ENCODE peak calls at places on chromosomes 13 and 19, in five cellular contexts. One of them, this sample, is unnamed.

GRCh38 chr19:58000677-58001076 is 1.9 kb downstream of the ZNF606 start:
- DNase-seq in fibroblast of lung: no peak
- DNase-seq in M059J: no peak
- DNase-seq in stimulated activated CD8-positive, alpha-beta memory T cell treated with anti-CD3 and anti-CD28 coated beads, Interleukin-7, amount 100 ng/mL, for 4 hours: no peak
- DNase-seq in NCI-H1105 treated with DMSO at 0.1 percent for 48 hours: no peak
- DNase-seq in this sample: no peak

GRCh38 chr19:9878511-9879196 is 43.5 kb downstream of the PIN1 start:
- DNase-seq in M059J: peak; percentile 38
- DNase-seq in stimulated activated CD8-positive, alpha-beta memory T cell treated with anti-CD3 and anti-CD28 coated beads, Interleukin-7, amount 100 ng/mL, for 4 hours: no peak
- DNase-seq in fibroblast of lung: no peak
- DNase-seq in NCI-H1105 treated with DMSO at 0.1 percent for 48 hours: no peak
- DNase-seq in this sample: no peak

GRCh38 chr13:27450921-27451461 is 627 bp upstream of the MTIF3 start:
- DNase-seq in NCI-H1105 treated with DMSO at 0.1 percent for 48 hours: peak; percentile 5
- DNase-seq in fibroblast of lung: peak; percentile 51
- DNase-seq in M059J: peak; percentile 71
- DNase-seq in stimulated activated CD8-positive, alpha-beta memory T cell treated with anti-CD3 and anti-CD28 coated beads, Interleukin-7, amount 100 ng/mL, for 4 hours: peak; percentile 16
- DNase-seq in this sample: no peak

GRCh38 chr13:49060698-49061387 is 85.1 kb downstream of the FNDC3A start:
- DNase-seq in NCI-H1105 treated with DMSO at 0.1 percent for 48 hours: no peak
- DNase-seq in fibroblast of lung: peak; percentile 27
- DNase-seq in stimulated activated CD8-positive, alpha-beta memory T cell treated with anti-CD3 and anti-CD28 coated beads, Interleukin-7, amount 100 ng/mL, for 4 hours: no peak
- DNase-seq in M059J: peak; percentile 14
- DNase-seq in this sample: no peak

GRCh38 chr13:113978741-113979481 is 5.0 kb upstream of the C13orf46 start:
- DNase-seq in stimulated activated CD8-positive, alpha-beta memory T cell treated with anti-CD3 and anti-CD28 coated beads, Interleukin-7, amount 100 ng/mL, for 4 hours: no peak
- DNase-seq in M059J: no peak
- DNase-seq in fibroblast of lung: no peak
- DNase-seq in NCI-H1105 treated with DMSO at 0.1 percent for 48 hours: no peak
- DNase-seq in this sample: no peak

GRCh38 chr19:2076481-2077082 is 19.5 kb downstream of the MOB3A start:
- DNase-seq in fibroblast of lung: no peak
- DNase-seq in M059J: no peak
- DNase-seq in NCI-H1105 treated with DMSO at 0.1 percent for 48 hours: no peak
- DNase-seq in stimulated activated CD8-positive, alpha-beta memory T cell treated with anti-CD3 and anti-CD28 coated beads, Interleukin-7, amount 100 ng/mL, for 4 hours: no peak
- DNase-seq in this sample: no peak

GRCh38 chr13:22387899-22388298 is 717.0 kb downstream of the FGF9 start:
- DNase-seq in stimulated activated CD8-positive, alpha-beta memory T cell treated with anti-CD3 and anti-CD28 coated beads, Interleukin-7, amount 100 ng/mL, for 4 hours: no peak
- DNase-seq in fibroblast of lung: no peak
- DNase-seq in NCI-H1105 treated with DMSO at 0.1 percent for 48 hours: no peak
- DNase-seq in M059J: no peak
- DNase-seq in this sample: no peak

GRCh38 chr13:95298971-95299627 is 2.2 kb downstream of the ABCC4 start:
- DNase-seq in stimulated activated CD8-positive, alpha-beta memory T cell treated with anti-CD3 and anti-CD28 coated beads, Interleukin-7, amount 100 ng/mL, for 4 hours: no peak
- DNase-seq in fibroblast of lung: peak; percentile 82
- DNase-seq in M059J: peak; percentile 91
- DNase-seq in NCI-H1105 treated with DMSO at 0.1 percent for 48 hours: no peak
- DNase-seq in this sample: peak; percentile 49

GRCh38 chr13:111322916-111323331 is 2.5 kb downstream of the TEX29 start:
- DNase-seq in NCI-H1105 treated with DMSO at 0.1 percent for 48 hours: no peak
- DNase-seq in stimulated activated CD8-positive, alpha-beta memory T cell treated with anti-CD3 and anti-CD28 coated beads, Interleukin-7, amount 100 ng/mL, for 4 hours: no peak
- DNase-seq in fibroblast of lung: no peak
- DNase-seq in M059J: no peak
- DNase-seq in this sample: no peak

GRCh38 chr19:44890366-44891015 is 563 bp upstream of the TOMM40 start:
- DNase-seq in stimulated activated CD8-positive, alpha-beta memory T cell treated with anti-CD3 and anti-CD28 coated beads, Interleukin-7, amount 100 ng/mL, for 4 hours: no peak
- DNase-seq in M059J: peak; percentile 100
- DNase-seq in fibroblast of lung: peak; percentile 100
- DNase-seq in NCI-H1105 treated with DMSO at 0.1 percent for 48 hours: peak; percentile 100
- DNase-seq in this sample: peak; percentile 100

GRCh38 chr13:84655677-84656076 is 773.4 kb upstream of the SLITRK1 start:
- DNase-seq in stimulated activated CD8-positive, alpha-beta memory T cell treated with anti-CD3 and anti-CD28 coated beads, Interleukin-7, amount 100 ng/mL, for 4 hours: no peak
- DNase-seq in fibroblast of lung: no peak
- DNase-seq in M059J: peak; percentile 76
- DNase-seq in NCI-H1105 treated with DMSO at 0.1 percent for 48 hours: no peak
- DNase-seq in this sample: no peak

GRCh38 chr19:13022859-13023636 is 27.8 kb downstream of the NFIX start:
- DNase-seq in M059J: peak; percentile 95
- DNase-seq in stimulated activated CD8-positive, alpha-beta memory T cell treated with anti-CD3 and anti-CD28 coated beads, Interleukin-7, amount 100 ng/mL, for 4 hours: no peak
- DNase-seq in NCI-H1105 treated with DMSO at 0.1 percent for 48 hours: peak; percentile 80
- DNase-seq in fibroblast of lung: peak; percentile 98
- DNase-seq in this sample: peak; percentile 96

GRCh38 chr19:47156861-47157454 is 26.3 kb downstream of the SAE1 start:
- DNase-seq in M059J: peak; percentile 70
- DNase-seq in fibroblast of lung: peak; percentile 72
- DNase-seq in stimulated activated CD8-positive, alpha-beta memory T cell treated with anti-CD3 and anti-CD28 coated beads, Interleukin-7, amount 100 ng/mL, for 4 hours: no peak
- DNase-seq in NCI-H1105 treated with DMSO at 0.1 percent for 48 hours: no peak
- DNase-seq in this sample: no peak

GRCh38 chr13:77507931-77508776 is 27.4 kb upstream of the SCEL start:
- DNase-seq in M059J: peak; percentile 70
- DNase-seq in NCI-H1105 treated with DMSO at 0.1 percent for 48 hours: peak; percentile 79
- DNase-seq in fibroblast of lung: peak; percentile 87
- DNase-seq in stimulated activated CD8-positive, alpha-beta memory T cell treated with anti-CD3 and anti-CD28 coated beads, Interleukin-7, amount 100 ng/mL, for 4 hours: no peak
- DNase-seq in this sample: peak; percentile 23

GRCh38 chr13:19587635-19588300 is 26.4 kb upstream of the TPTE2 start:
- DNase-seq in NCI-H1105 treated with DMSO at 0.1 percent for 48 hours: peak; percentile 16
- DNase-seq in fibroblast of lung: peak; percentile 58
- DNase-seq in stimulated activated CD8-positive, alpha-beta memory T cell treated with anti-CD3 and anti-CD28 coated beads, Interleukin-7, amount 100 ng/mL, for 4 hours: no peak
- DNase-seq in M059J: peak; percentile 65
- DNase-seq in this sample: peak; percentile 24

GRCh38 chr13:47184311-47184710 is 287.5 kb upstream of the HTR2A start:
- DNase-seq in M059J: no peak
- DNase-seq in stimulated activated CD8-positive, alpha-beta memory T cell treated with anti-CD3 and anti-CD28 coated beads, Interleukin-7, amount 100 ng/mL, for 4 hours: no peak
- DNase-seq in fibroblast of lung: no peak
- DNase-seq in NCI-H1105 treated with DMSO at 0.1 percent for 48 hours: no peak
- DNase-seq in this sample: no peak

GRCh38 chr19:18464646-18465045 is 26.7 kb upstream of the ISYNA1 start:
- DNase-seq in stimulated activated CD8-positive, alpha-beta memory T cell treated with anti-CD3 and anti-CD28 coated beads, Interleukin-7, amount 100 ng/mL, for 4 hours: no peak
- DNase-seq in NCI-H1105 treated with DMSO at 0.1 percent for 48 hours: peak; percentile 73
- DNase-seq in fibroblast of lung: peak; percentile 98
- DNase-seq in M059J: peak; percentile 85
- DNase-seq in this sample: peak; percentile 90

GRCh38 chr19:39263912-39264305 is 4.3 kb upstream of the IFNL2 start:
- DNase-seq in fibroblast of lung: no peak
- DNase-seq in NCI-H1105 treated with DMSO at 0.1 percent for 48 hours: no peak
- DNase-seq in M059J: no peak
- DNase-seq in stimulated activated CD8-positive, alpha-beta memory T cell treated with anti-CD3 and anti-CD28 coated beads, Interleukin-7, amount 100 ng/mL, for 4 hours: no peak
- DNase-seq in this sample: no peak

GRCh38 chr13:113874579-113875428 is 10.9 kb upstream of the GAS6 start:
- DNase-seq in stimulated activated CD8-positive, alpha-beta memory T cell treated with anti-CD3 and anti-CD28 coated beads, Interleukin-7, amount 100 ng/mL, for 4 hours: no peak
- DNase-seq in NCI-H1105 treated with DMSO at 0.1 percent for 48 hours: no peak
- DNase-seq in fibroblast of lung: no peak
- DNase-seq in M059J: no peak
- DNase-seq in this sample: no peak

GRCh38 chr19:912181-913079 is 589 bp downstream of the R3HDM4 start:
- DNase-seq in NCI-H1105 treated with DMSO at 0.1 percent for 48 hours: no peak
- DNase-seq in M059J: no peak
- DNase-seq in stimulated activated CD8-positive, alpha-beta memory T cell treated with anti-CD3 and anti-CD28 coated beads, Interleukin-7, amount 100 ng/mL, for 4 hours: no peak
- DNase-seq in fibroblast of lung: no peak
- DNase-seq in this sample: no peak

GRCh38 chr13:114064516-114065140 is 67.8 kb downstream of the RASA3 start:
- DNase-seq in fibroblast of lung: peak; percentile 62
- DNase-seq in M059J: peak; percentile 67
- DNase-seq in stimulated activated CD8-positive, alpha-beta memory T cell treated with anti-CD3 and anti-CD28 coated beads, Interleukin-7, amount 100 ng/mL, for 4 hours: no peak
- DNase-seq in NCI-H1105 treated with DMSO at 0.1 percent for 48 hours: no peak
- DNase-seq in this sample: no peak

GRCh38 chr13:79090552-79091159 is 315.4 kb downstream of the RBM26 start:
- DNase-seq in stimulated activated CD8-positive, alpha-beta memory T cell treated with anti-CD3 and anti-CD28 coated beads, Interleukin-7, amount 100 ng/mL, for 4 hours: no peak
- DNase-seq in NCI-H1105 treated with DMSO at 0.1 percent for 48 hours: no peak
- DNase-seq in M059J: no peak
- DNase-seq in fibroblast of lung: no peak
- DNase-seq in this sample: no peak

This sample was measured in fibroblast of the conjunctiva.